ENCODE peak calls at places on chromosome 16, in four cellular contexts. A, W, V and S are unnamed samples.

GRCh38 chr16:72198021-72198420 is 26.1 kb upstream of the PMFBP1 start:
- DNase-seq in W (no peak), V (no peak), A (peak), S (no peak)

GRCh38 chr16:59973966-59974365 is 1239.8 kb upstream of the GOT2 start:
- DNase-seq in V (no peak), W (no peak), A (peak), S (no peak)

GRCh38 chr16:22348296-22348695 is 26.1 kb downstream of the CDR2 start:
- DNase-seq in A (no peak), W (no peak), V (no peak), S (no peak)

GRCh38 chr16:65543781-65544740 is 422.2 kb upstream of the CDH11 start:
- DNase-seq in W (no peak), V (no peak), A (no peak), S (no peak)

GRCh38 chr16:88087517-88087877 is 136.3 kb downstream of the BANP start:
- DNase-seq in A (no peak), V (no peak), W (no peak), S (no peak)

GRCh38 chr16:56189990-56190902 is 1.0 kb upstream of the GNAO1 start:
- DNase-seq in V (no peak), W (no peak), A (no peak), S (no peak)

GRCh38 chr16:5003828-5004227 is 29.9 kb downstream of the NAGPA start:
- DNase-seq in V (no peak), W (no peak), A (no peak), S (no peak)

GRCh38 chr16:59440-60059 is 5.9 kb downstream of the SNRNP25 start:
- DNase-seq in W (no peak), V (no peak), A (no peak), S (no peak)

GRCh38 chr16:14219983-14220382 is 148.9 kb downstream of the MRTFB start:
- DNase-seq in A (no peak), W (no peak), V (no peak), S (no peak)

GRCh38 chr16:21169249-21169981 is 10.9 kb downstream of the LDAF1 start:
- DNase-seq in V (no peak), W (no peak), A (no peak), S (no peak)

GRCh38 chr16:67942200-67942509 is 1.8 kb downstream of the LCAT start:
- DNase-seq in W (no peak), V (peak), A (peak), S (no peak)

GRCh38 chr16:19291459-19291858 is 5.9 kb downstream of the CLEC19A start:
- DNase-seq in W (no peak), A (no peak), V (no peak), S (no peak)

GRCh38 chr16:58027341-58028167 is 2.0 kb downstream of the MMP15 start:
- DNase-seq in W (no peak), A (peak), V (no peak), S (no peak)

GRCh38 chr16:86241681-86242080 is 268.6 kb upstream of the FOXF1 start:
- DNase-seq in V (no peak), W (no peak), A (no peak), S (no peak)

GRCh38 chr16:70508752-70509151 is 14.6 kb downstream of the COG4 start:
- DNase-seq in V (peak), W (no peak), A (no peak), S (peak)